ENCODE peak calls at places on chromosomes 7 and 10, in seven cellular contexts. H is CD8-positive, alpha-beta T cell; S is PC-9; P is astrocyte; T is transverse colon; M is heart right ventricle; B is spleen. K is an unnamed sample.

GRCh38 chr7:140055833-140056232 is 6.9 kb downstream of the PARP12 start:
- DNase-seq in H (no peak), S (no peak), P (no peak), T (no peak), M (no peak), B (no peak), K (no peak)

GRCh38 chr7:84783161-84783803 is 403.6 kb downstream of the SEMA3D start:
- DNase-seq in H (no peak), S (no peak), P (peak), T (no peak), M (no peak), B (no peak), K (no peak)

GRCh38 chr7:138477081-138477578 is 17.1 kb downstream of the TRIM24 start:
- DNase-seq in H (no peak), S (no peak), P (no peak), T (no peak), M (no peak), B (no peak), K (no peak)

GRCh38 chr7:37065779-37066271 is 341.5 kb upstream of the AOAH start:
- DNase-seq in H (no peak), S (no peak), P (peak), T (no peak), M (no peak), B (no peak), K (no peak)

GRCh38 chr10:80515511-80515910 is 22.2 kb upstream of the SH2D4B start:
- DNase-seq in H (no peak), S (no peak), P (no peak), T (no peak), M (no peak), B (peak), K (no peak)

GRCh38 chr7:3558410-3558809 is 257.4 kb downstream of the SDK1 start:
- DNase-seq in H (no peak), S (no peak), P (peak), T (no peak), M (no peak), B (no peak), K (no peak)

GRCh38 chr10:34262965-34263364 is 552.1 kb downstream of the PARD3 start:
- DNase-seq in H (no peak), S (no peak), P (no peak), T (no peak), M (no peak), B (no peak), K (no peak)

GRCh38 chr7:47915066-47915976 is 32.9 kb downstream of the PKD1L1 start:
- DNase-seq in H (no peak), S (no peak), P (no peak), T (no peak), M (no peak), B (no peak), K (no peak)

GRCh38 chr7:15972767-15973362 is 286.4 kb upstream of the MEOX2 start:
- DNase-seq in H (no peak), S (no peak), P (peak), T (peak), M (peak), B (no peak), K (no peak)

GRCh38 chr7:23184709-23185354 is 3.0 kb downstream of the NUP42 start:
- DNase-seq in H (no peak), S (peak), P (peak), T (peak), M (peak), B (no peak), K (no peak)

GRCh38 chr7:150753826-150754603 is 16.8 kb downstream of the GIMAP5 start:
- DNase-seq in H (no peak), S (no peak), P (no peak), T (no peak), M (peak), B (no peak), K (no peak)

GRCh38 chr10:26380815-26381214 is 57.3 kb upstream of the APBB1IP start:
- DNase-seq in H (no peak), S (no peak), P (no peak), T (no peak), M (no peak), B (no peak), K (no peak)

GRCh38 chr10:69549959-69550358 is 23.3 kb downstream of the NEUROG3 start:
- DNase-seq in H (no peak), S (no peak), P (no peak), T (no peak), M (no peak), B (no peak), K (no peak)

GRCh38 chr7:97565665-97566064 is 166.2 kb upstream of the TAC1 start:
- DNase-seq in H (no peak), S (no peak), P (no peak), T (peak), M (no peak), B (no peak), K (no peak)

DNA sequence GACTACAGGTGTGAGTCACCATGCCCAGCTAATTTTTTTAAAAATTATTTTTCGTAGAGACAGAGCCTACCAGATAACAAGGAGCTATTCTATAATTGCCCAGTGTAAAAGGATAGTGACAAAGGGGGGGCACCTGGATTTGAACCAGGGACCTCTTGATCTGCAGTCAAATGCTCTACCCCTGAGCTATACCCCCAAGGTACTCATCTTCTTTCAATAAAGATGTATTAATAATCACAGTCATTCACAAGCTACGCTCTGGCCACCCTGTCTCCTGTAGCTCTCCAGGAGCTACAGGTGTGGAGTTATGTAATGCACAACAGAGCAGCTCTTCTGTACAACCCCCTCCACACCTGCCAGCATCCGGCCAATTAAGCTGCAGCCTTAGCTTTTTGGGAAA is 83.5 kb downstream of the ZNF777 start:
- DNase-seq in H (no peak), S (peak), P (no peak), T (no peak), M (no peak), B (no peak), K (no peak)
- H3K27ac ChIP-seq in H (no peak), S (no peak), P (no peak), T (no peak), M (no peak), B (no peak), K (no peak)

DNA sequence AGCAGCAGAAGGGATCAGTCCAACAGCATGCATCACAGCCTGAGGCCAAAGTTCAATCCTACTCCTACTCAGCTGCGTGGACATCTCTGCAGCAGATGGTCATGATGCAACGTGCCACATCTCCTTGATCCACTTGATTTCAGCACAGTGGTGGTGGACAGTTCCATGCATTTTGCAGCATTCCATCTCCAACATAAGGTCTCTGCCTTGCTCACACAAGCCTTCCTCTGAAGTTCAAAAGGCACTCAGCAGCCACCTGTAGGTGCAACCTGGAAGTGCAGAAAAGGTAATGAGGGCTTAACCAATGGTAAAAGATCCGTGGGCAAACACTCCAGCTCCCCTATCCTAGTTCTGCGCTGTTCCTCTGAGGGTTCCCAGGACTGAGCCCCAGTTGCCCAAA is 57.5 kb upstream of the CHCHD3 start:
- DNase-seq in H (no peak), S (no peak), P (peak), T (no peak), M (no peak), B (no peak), K (no peak)
- TF ChIP-seq CTCF in H (no peak), S (peak), P (peak), T (no peak), M (no peak), B (no peak), K (no peak)

GRCh38 chr10:93875032-93875358 is 18.8 kb upstream of the SLC35G1 start:
- DNase-seq in H (no peak), S (no peak), P (peak), T (no peak), M (no peak), B (no peak), K (no peak)

GRCh38 chr10:93874309-93875031 is 19.3 kb upstream of the SLC35G1 start:
- DNase-seq in H (no peak), S (no peak), P (no peak), T (no peak), M (no peak), B (no peak), K (no peak)

GRCh38 chr10:93873427-93874115 is 20.2 kb upstream of the SLC35G1 start:
- DNase-seq in H (no peak), S (no peak), P (peak), T (no peak), M (no peak), B (no peak), K (no peak)

GRCh38 chr10:93871805-93872204 is 22.0 kb upstream of the SLC35G1 start:
- DNase-seq in H (no peak), S (no peak), P (no peak), T (no peak), M (no peak), B (no peak), K (no peak)

DNA sequence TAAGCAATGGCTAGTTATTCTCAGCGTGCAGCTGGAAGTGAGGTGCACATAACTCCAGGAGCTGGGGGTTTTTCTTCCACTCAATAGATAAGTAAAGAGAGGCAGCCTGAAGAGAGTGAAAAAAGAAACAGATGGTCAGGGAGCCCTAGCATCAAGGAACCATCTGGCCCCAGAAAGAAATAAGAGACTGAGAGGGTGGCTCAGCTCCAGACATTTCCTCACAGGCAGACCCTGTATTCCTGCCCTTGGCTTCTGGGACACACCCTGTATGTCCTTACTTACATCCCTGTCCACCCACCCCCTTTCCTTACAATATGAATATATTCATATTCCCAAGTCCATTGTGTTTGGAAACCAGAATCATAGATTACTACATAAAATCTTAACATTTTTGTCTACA is 21.0 kb upstream of the SLC35G1 start:
- DNase-seq in H (no peak), S (no peak), P (no peak), T (no peak), M (no peak), B (no peak), K (no peak)
- H3K27ac ChIP-seq in H (no peak), S (no peak), P (no peak), T (no peak), M (no peak), B (no peak), K (no peak)

DNA sequence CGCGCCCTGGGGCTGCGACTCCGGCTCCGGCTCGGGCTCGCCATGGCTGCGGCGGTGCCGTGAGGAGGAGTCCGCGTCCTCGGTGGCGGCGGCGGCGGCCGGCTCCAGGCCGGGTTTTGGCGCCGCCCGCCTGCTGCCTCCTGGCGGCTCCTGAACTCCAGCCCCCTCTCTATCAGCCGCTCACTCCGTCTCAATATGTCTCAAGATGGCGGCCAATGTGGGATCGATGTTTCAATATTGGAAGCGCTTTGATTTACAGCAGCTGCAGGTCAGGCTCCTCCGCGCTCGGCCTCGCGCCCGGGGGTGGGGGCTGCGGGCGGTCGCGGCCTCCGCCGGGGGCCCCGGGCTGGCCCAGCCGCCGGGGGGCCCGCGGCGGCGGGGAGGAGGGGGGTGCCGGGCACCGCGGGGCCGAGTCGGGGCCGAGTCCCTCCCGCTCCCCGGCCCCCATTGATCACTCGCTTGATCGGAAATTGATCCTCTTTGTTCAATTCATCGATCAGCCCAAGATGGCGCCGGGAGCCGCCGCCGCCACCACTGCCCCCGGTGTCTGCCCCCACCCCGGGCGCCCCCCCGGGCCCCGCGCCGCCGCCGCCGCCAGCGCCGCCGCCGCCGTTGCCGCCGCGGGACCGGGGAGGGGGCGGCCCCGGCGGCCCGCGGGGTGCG is 1.5 kb upstream of the CUX1 start:
- DNase-seq in H (peak), S (peak), P (peak), T (peak), M (peak), B (peak), K (peak)
- TF ChIP-seq CTCF in H (no peak), S (no peak), P (no peak), T (peak), M (no peak), B (no peak), K (no peak)

DNA sequence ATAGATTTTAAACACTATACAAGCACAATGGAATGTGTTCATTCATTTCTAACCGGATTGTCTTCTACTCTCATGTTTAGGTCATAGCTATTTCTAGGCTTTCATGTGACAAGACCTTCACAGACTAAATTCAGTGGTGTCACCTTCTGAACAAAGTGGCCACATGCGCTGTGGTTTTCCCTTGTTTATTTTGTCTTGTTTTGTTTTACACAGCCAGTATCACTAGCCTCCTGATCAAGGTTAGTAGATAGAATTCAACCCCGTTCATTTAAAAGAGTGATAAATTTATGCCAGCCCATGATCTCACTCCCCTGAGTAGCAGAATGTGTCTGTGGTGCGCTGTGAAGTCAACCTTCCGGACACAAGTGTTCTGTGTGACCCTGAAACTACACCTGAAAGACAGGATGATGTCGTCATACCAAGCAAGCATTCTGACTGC is 209.1 kb downstream of the CREB5 start:
- DNase-seq in H (no peak), S (no peak), P (no peak), T (no peak), M (no peak), B (no peak), K (no peak)
- H3K27ac ChIP-seq in H (no peak), S (no peak), P (no peak), T (no peak), M (peak), B (no peak), K (no peak)

GRCh38 chr10:93993782-93994668 is at the start of gene PLCE1:
- DNase-seq in H (no peak), S (peak), P (no peak), T (peak), M (peak), B (peak), K (no peak)
- TF ChIP-seq CTCF in H (no peak), S (no peak), P (no peak), T (no peak), M (no peak), B (no peak), K (no peak)

GRCh38 chr10:94493463-94493862 is 52.1 kb upstream of the HELLS start:
- DNase-seq in H (no peak), S (no peak), P (no peak), T (no peak), M (no peak), B (no peak), K (no peak)
- H3K27ac ChIP-seq in H (no peak), S (no peak), P (no peak), T (no peak), M (no peak), B (no peak), K (no peak)

GRCh38 chr10:86592413-86592812 is 61.9 kb upstream of the OPN4 start:
- DNase-seq in H (no peak), S (peak), P (no peak), T (no peak), M (no peak), B (no peak), K (no peak)
- TF ChIP-seq CTCF in H (no peak), S (peak), P (no peak), T (no peak), M (peak), B (no peak), K (no peak)

GRCh38 chr10:128979405-128979804 is 487.6 kb upstream of the MGMT start:
- DNase-seq in H (no peak), S (no peak), P (no peak), T (no peak), M (no peak), B (peak), K (no peak)

GRCh38 chr10:128985036-128985435 is 482.0 kb upstream of the MGMT start:
- DNase-seq in H (no peak), S (no peak), P (no peak), T (no peak), M (no peak), B (peak), K (no peak)

GRCh38 chr10:128976886-128977285 is 490.2 kb upstream of the MGMT start:
- DNase-seq in H (no peak), S (no peak), P (no peak), T (no peak), M (no peak), B (peak), K (no peak)

GRCh38 chr10:128978211-128978610 is 488.8 kb upstream of the MGMT start:
- DNase-seq in H (no peak), S (no peak), P (no peak), T (no peak), M (no peak), B (peak), K (no peak)

GRCh38 chr10:128982179-128982915 is 484.7 kb upstream of the MGMT start:
- DNase-seq in H (no peak), S (no peak), P (no peak), T (no peak), M (no peak), B (peak), K (no peak)
- H3K27ac ChIP-seq in H (no peak), S (no peak), P (no peak), T (no peak), M (no peak), B (no peak), K (no peak)

GRCh38 chr10:78605800-78606350 is 462.9 kb upstream of the ZMIZ1 start:
- DNase-seq in H (no peak), S (peak), P (no peak), T (no peak), M (no peak), B (no peak), K (no peak)
- TF ChIP-seq CTCF in H (no peak), S (peak), P (no peak), T (no peak), M (no peak), B (no peak), K (no peak)